ENCODE peak calls at places on chromosome 6, in four cellular contexts. B is pancreas, Z is PC-3, F is suprapubic skin. P is an unnamed sample.

GRCh38 chr6:45351076-45351475 is 22.9 kb downstream of the RUNX2 start:
- DNase-seq in F (no peak), B (no peak), Z (no peak), P (no peak)

GRCh38 chr6:2542858-2543218 is 207.9 kb downstream of the MYLK4 start:
- DNase-seq in B (no peak), Z (peak), F (no peak), P (no peak)

GRCh38 chr6:38572186-38572813 is 67.4 kb downstream of the BTBD9 start:
- DNase-seq in B (no peak), Z (no peak), F (no peak), P (no peak)

GRCh38 chr6:6654599-6655575 is 66.4 kb downstream of the LY86 start:
- DNase-seq in B (no peak), Z (no peak), F (no peak), P (no peak)

GRCh38 chr6:134238006-134238405 is 79.9 kb downstream of the SGK1 start:
- DNase-seq in B (no peak), Z (no peak), F (no peak), P (no peak)

GRCh38 chr6:14601490-14601889 is 483.9 kb downstream of the CD83 start:
- DNase-seq in Z (no peak), B (peak), F (no peak), P (no peak)

GRCh38 chr6:40954446-40955180 is 84.4 kb downstream of the UNC5CL start:
- DNase-seq in F (no peak), Z (no peak), B (no peak), P (no peak)

GRCh38 chr6:107591346-107591745 is 101.4 kb downstream of the SOBP start:
- DNase-seq in F (no peak), Z (no peak), B (no peak), P (no peak)

GRCh38 chr6:10720229-10720959 is 2.5 kb upstream of the TMEM14C start:
- DNase-seq in Z (peak), B (peak), F (no peak), P (peak)

GRCh38 chr6:134734312-134734869 is 215.5 kb downstream of the ALDH8A1 start:
- DNase-seq in Z (no peak), F (no peak), B (no peak), P (no peak)

GRCh38 chr6:153856929-153857376 is 182.1 kb upstream of the OPRM1 start:
- DNase-seq in F (no peak), B (no peak), Z (no peak), P (no peak)

GRCh38 chr6:167666571-167667203 is 160.0 kb upstream of the AFDN start:
- DNase-seq in B (no peak), Z (no peak), F (peak), P (no peak)

GRCh38 chr6:128882991-128883571 is at the start of gene LAMA2:
- DNase-seq in F (peak), Z (no peak), B (peak), P (no peak)

GRCh38 chr6:109241199-109241598 is 141.1 kb downstream of the CD164 start:
- DNase-seq in B (no peak), F (no peak), Z (peak), P (peak)

GRCh38 chr6:109238405-109238804 is 143.1 kb downstream of the CEP57L1 start:
- DNase-seq in B (no peak), Z (no peak), F (no peak), P (peak)

GRCh38 chr6:109240370-109241084 is 141.7 kb downstream of the CD164 start:
- DNase-seq in Z (no peak), B (no peak), F (no peak), P (no peak)

GRCh38 chr6:109239192-109239917 is 142.9 kb downstream of the CD164 start:
- DNase-seq in F (no peak), B (no peak), Z (peak), P (no peak)

GRCh38 chr6:109239918-109240321 is 142.3 kb downstream of the CD164 start:
- DNase-seq in Z (no peak), F (no peak), B (no peak), P (no peak)
- H3K27ac ChIP-seq in Z (peak), F (peak), B (no peak), P (no peak)

DNA sequence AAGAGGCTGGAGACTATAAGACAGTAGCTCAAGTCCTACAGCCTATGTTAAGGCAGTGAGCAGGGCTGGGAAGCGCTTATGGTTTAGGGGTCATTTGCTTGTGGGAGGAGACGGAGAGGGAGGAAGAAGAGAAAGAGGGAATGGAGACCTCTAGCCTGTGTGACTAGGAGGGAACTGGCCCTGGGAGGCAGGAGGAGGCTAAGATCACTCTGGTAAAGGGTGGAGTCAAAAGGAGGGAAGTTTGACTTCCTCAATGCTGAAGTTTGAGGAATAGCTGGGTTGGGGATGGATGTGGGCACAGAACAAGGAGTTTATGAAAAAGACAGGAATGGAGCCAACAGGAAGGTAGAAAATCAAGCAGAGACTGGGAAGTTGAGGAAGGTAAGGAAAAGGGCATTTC is 6.4 kb upstream of the BACH2 start:
- DNase-seq in F (no peak), Z (no peak), B (no peak), P (no peak)
- TF ChIP-seq CTCF in F (no peak), Z (no peak), B (no peak), P (no peak)

GRCh38 chr6:150153905-150154492 is 11.2 kb downstream of the PPP1R14C start:
- DNase-seq in B (no peak), F (no peak), Z (peak), P (no peak)
- H3K27ac ChIP-seq in B (no peak), F (peak), Z (no peak), P (peak)

DNA sequence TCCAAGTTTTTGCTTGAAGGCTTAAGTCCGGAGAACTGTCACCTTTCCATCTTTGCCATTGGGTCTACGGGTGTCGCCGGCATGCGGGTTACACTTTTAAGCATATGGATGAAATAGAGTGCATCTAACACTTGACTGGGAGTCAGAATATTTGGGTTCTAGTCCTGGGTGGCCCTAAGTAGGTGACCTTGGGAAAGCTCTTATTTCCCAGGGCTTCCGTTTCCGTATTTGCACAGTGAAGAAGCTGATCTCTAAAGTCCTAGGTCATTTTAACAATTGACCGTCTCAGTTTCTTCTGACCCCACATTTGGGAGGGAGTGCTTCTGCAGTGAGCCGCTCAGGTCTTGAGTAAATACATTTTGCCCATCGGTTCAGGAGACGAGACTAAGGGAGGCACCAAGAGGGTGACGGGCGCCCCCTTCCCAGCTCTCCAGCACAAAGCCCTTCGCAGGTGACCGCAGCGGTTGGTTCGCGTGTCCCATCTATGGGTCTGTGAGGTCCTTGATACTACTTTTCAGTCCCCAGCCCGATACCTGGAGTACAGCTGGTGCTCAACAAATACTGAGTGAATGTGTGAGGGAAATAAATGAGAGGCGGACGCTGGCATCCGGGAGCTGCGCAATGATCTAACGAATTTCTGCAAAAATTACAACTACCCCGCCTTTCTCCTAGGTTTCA is 580 bp upstream of the BLTP3A start:
- DNase-seq in B (peak), F (peak), Z (peak), P (no peak)
- TF ChIP-seq CTCF in B (no peak), F (no peak), Z (peak), P (peak)

DNA sequence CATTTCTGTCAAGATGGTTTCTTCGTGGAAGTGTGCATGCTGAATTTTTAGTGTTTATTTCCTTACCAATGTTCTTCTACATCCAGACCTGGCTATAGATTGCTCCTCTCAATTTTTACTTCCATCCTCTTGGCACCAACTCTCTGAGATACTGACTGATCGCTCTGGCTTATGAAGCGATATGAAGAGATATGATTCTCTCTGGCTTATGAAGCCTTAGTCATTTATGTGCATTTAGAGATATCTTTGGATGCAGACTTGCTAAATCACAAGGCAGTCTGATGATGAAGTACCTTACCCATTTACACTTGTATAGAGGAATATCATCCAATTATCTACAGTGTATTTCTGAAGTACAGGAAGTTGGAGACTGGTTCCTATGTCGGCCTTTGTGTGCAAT is 295.4 kb upstream of the STXBP5 start:
- DNase-seq in F (no peak), Z (no peak), B (no peak), P (no peak)
- H3K27ac ChIP-seq in F (no peak), Z (no peak), B (no peak), P (no peak)

GRCh38 chr6:159221486-159222170 is 52.4 kb downstream of the FNDC1 start:
- DNase-seq in Z (no peak), F (no peak), B (no peak), P (no peak)

GRCh38 chr6:159214281-159214680 is 45.1 kb downstream of the FNDC1 start:
- DNase-seq in B (no peak), Z (no peak), F (no peak), P (no peak)

GRCh38 chr6:159220093-159220492 is 50.9 kb downstream of the FNDC1 start:
- DNase-seq in F (no peak), Z (no peak), B (no peak), P (no peak)

GRCh38 chr6:159213401-159213800 is 44.2 kb downstream of the FNDC1 start:
- DNase-seq in F (no peak), Z (no peak), B (no peak), P (no peak)

DNA sequence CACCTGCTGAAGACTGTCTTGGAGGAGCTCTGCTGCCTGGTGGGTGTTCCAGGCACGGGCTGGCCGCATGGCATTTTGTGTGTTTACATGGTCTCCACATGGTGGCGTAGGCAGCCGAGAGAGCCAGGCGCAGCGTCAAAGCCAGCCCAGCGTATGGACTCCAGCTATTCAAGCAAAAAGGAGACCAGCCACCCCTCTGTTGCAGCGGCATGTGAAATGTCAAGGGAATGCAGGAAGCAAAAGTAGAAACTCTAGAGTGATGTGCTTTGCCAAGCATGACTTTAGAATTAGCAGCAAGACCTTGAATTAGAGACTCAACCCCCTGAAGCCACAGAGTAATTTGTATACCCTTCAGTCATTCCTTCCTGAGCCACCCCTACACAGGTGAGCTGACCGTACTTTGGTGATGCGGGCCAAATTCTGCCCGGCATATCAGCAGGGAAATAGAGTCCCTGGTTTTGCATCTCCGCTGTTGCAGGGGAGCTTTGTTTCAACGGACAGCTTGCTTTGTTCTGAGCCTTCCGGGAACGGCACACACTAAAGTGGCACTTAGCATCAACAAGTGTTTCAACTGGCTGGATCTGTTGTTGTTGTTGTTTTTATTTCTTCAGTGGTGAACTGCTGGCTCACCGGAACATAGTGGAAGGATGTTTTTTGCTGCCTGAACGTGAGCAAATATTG is 48.5 kb downstream of the FNDC1 start:
- DNase-seq in F (no peak), B (peak), Z (peak), P (peak)
- TF ChIP-seq CTCF in F (no peak), B (peak), Z (peak), P (no peak)

GRCh38 chr6:22248513-22249308 is 48.1 kb downstream of the PRL start:
- DNase-seq in B (no peak), F (no peak), Z (peak), P (peak)
- H3K27ac ChIP-seq in B (no peak), F (no peak), Z (peak), P (no peak)

DNA sequence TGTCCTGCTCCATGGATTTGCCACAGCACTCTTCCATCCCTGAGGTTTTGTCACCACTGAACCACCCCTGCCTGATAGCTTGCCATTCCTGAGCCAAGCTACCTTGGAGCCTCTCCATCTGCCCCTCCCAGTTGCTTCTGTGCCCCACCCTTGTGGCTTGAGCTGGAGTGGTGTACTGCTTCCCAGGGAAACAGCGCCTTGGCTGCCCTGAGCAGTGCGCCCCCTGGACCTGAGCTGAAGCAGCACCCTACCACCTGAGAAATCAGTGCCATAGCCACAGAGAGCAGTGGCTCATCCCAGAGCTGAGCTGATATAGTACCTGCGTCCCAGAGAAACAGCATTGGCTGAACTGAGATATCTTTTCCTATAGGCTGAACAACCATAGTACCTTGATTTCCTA is 40.3 kb downstream of the IL22RA2 start:
- DNase-seq in F (no peak), B (no peak), Z (no peak), P (no peak)
- TF ChIP-seq CTCF in F (no peak), B (no peak), Z (no peak), P (no peak)

DNA sequence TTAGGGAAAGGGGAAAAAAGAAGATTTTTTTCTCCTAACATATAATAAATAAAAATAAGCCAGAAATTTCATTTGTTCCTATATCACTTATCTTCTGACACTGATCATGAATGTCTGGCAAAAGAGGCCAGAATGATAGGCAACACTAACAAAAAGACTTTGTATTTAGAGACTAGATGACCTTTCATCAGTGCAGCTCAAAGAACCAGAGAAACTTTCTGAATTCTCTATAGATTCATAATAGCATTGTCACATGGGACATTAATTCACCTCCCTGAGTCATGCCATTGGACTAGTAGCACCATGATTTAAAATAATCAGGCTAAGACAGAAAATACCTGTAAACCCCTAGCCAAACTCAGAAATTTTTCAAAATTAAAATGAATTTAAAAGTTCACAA is 95.4 kb upstream of the CCDC28A start:
- DNase-seq in F (no peak), Z (no peak), B (no peak), P (no peak)
- H3K27ac ChIP-seq in F (no peak), Z (no peak), B (no peak), P (no peak)

GRCh38 chr6:158518196-158519127 is 41.4 kb upstream of the TMEM181 start:
- DNase-seq in B (peak), Z (peak), F (no peak), P (peak)
- TF ChIP-seq CTCF in B (peak), Z (peak), F (no peak), P (peak)